ENCODE peak calls at places on chromosomes 11 and 22, in seven cellular contexts. N is H9, J is cardiac fibroblast, X is NCI-H1436, G is ovary, T is tibial nerve, U is head of caudate nucleus. Q is an unnamed sample.

GRCh38 chr11:128039140-128040021 is 548.0 kb downstream of the ETS1 start:
- DNase-seq in N (no peak), J (peak; percentile 88), X (no peak), G (no peak), T (peak; percentile 33), U (no peak), Q (peak; percentile 13)

GRCh38 chr11:34614334-34615113 is 6.4 kb upstream of the EHF start:
- DNase-seq in N (no peak), J (peak; percentile 29), X (no peak), G (no peak), T (peak; percentile 21), U (no peak), Q (no peak)

GRCh38 chr22:33918676-33919590 is 1.3 kb downstream of the LARGE1 start:
- DNase-seq in N (no peak), J (peak; percentile 44), X (no peak), G (no peak), T (no peak), U (peak; percentile 27), Q (no peak)

GRCh38 chr22:48605856-48606255 is 1221.8 kb downstream of the BRD1 start:
- DNase-seq in N (no peak), J (no peak), X (peak; percentile 68), G (no peak), T (no peak), U (peak; percentile 35), Q (no peak)

GRCh38 chr11:46380340-46381045 is 976 bp upstream of the MDK start:
- DNase-seq in N (peak; percentile 89), J (peak; percentile 33), X (peak; percentile 38), G (peak; percentile 85), T (peak; percentile 37), U (peak; percentile 31), Q (peak; percentile 28)

GRCh38 chr11:83583953-83584352 is 297.8 kb upstream of the CCDC90B start:
- DNase-seq in N (no peak), J (peak; percentile 76), X (no peak), G (no peak), T (no peak), U (no peak), Q (no peak)

GRCh38 chr11:19962795-19963163 is 197.5 kb downstream of the DBX1 start:
- DNase-seq in N (no peak), J (peak; percentile 70), X (no peak), G (no peak), T (no peak), U (no peak), Q (no peak)

GRCh38 chr11:134480129-134480652 is 68.1 kb upstream of the B3GAT1 start:
- DNase-seq in N (peak; percentile 8), J (no peak), X (no peak), G (no peak), T (no peak), U (no peak), Q (no peak)

GRCh38 chr11:125784678-125785077 is 3.2 kb upstream of the PATE3 start:
- DNase-seq in N (no peak), J (no peak), X (no peak), G (no peak), T (no peak), U (no peak), Q (no peak)

GRCh38 chr22:24703101-24703500 is 71.4 kb downstream of the PIWIL3 start:
- DNase-seq in N (no peak), J (peak; percentile 41), X (no peak), G (no peak), T (no peak), U (no peak), Q (no peak)

GRCh38 chr11:81222491-81222890 is 1511.2 kb downstream of the FAM181B start:
- DNase-seq in N (peak; percentile 28), J (no peak), X (no peak), G (no peak), T (no peak), U (no peak), Q (no peak)

GRCh38 chr11:3086671-3087150 is 29.5 kb upstream of the CARS1 start:
- DNase-seq in N (no peak), J (no peak), X (no peak), G (peak; percentile 38), T (no peak), U (no peak), Q (no peak)

GRCh38 chr11:48193876-48194275 is 22.7 kb upstream of the OR4B1 start:
- DNase-seq in N (no peak), J (peak; percentile 80), X (no peak), G (no peak), T (no peak), U (no peak), Q (no peak)

GRCh38 chr11:12893787-12894672 is 115.1 kb upstream of the RASSF10 start:
- DNase-seq in N (peak; percentile 57), J (peak; percentile 71), X (peak; percentile 48), G (peak; percentile 74), T (peak; percentile 76), U (peak; percentile 74), Q (no peak)

GRCh38 chr11:85414175-85414574 is 213.0 kb downstream of the DLG2 start:
- DNase-seq in N (no peak), J (no peak), X (no peak), G (no peak), T (no peak), U (no peak), Q (no peak)

GRCh38 chr11:11972942-11973341 is 35.5 kb downstream of the DKK3 start:
- DNase-seq in N (no peak), J (no peak), X (no peak), G (no peak), T (no peak), U (no peak), Q (no peak)

GRCh38 chr11:28911829-28912228 is 803.6 kb downstream of the METTL15 start:
- DNase-seq in N (no peak), J (no peak), X (no peak), G (no peak), T (no peak), U (no peak), Q (no peak)

GRCh38 chr11:66070604-66071325 is 693 bp downstream of the PACS1 start:
- DNase-seq in N (peak; percentile 44), J (peak; percentile 60), X (no peak), G (peak; percentile 64), T (peak; percentile 47), U (no peak), Q (no peak)

GRCh38 chr11:117016246-117016645 is 82.0 kb downstream of the SIK3 start:
- DNase-seq in N (no peak), J (no peak), X (no peak), G (no peak), T (no peak), U (no peak), Q (no peak)

GRCh38 chr11:60942970-60943565 is 8.9 kb downstream of the SLC15A3 start:
- DNase-seq in N (no peak), J (no peak), X (peak; percentile 33), G (no peak), T (no peak), U (no peak), Q (no peak)

GRCh38 chr22:50281957-50282356 is 11.8 kb upstream of the MAPK11 start:
- DNase-seq in N (no peak), J (no peak), X (no peak), G (no peak), T (no peak), U (no peak), Q (no peak)

GRCh38 chr11:61587541-61587941 is 6.7 kb upstream of the SYT7 start:
- DNase-seq in N (peak; percentile 71), J (no peak), X (no peak), G (peak; percentile 41), T (no peak), U (no peak), Q (no peak)

GRCh38 chr11:8011981-8012444 is 24.9 kb downstream of the EIF3F start:
- DNase-seq in N (no peak), J (peak; percentile 86), X (no peak), G (no peak), T (no peak), U (peak; percentile 30), Q (no peak)

GRCh38 chr11:14904745-14905103 is 12.7 kb upstream of the CYP2R1 start:
- DNase-seq in N (peak; percentile 82), J (peak; percentile 65), X (no peak), G (peak; percentile 75), T (peak; percentile 67), U (peak; percentile 81), Q (peak; percentile 55)

GRCh38 chr22:26587991-26588613 is 1.8 kb downstream of the TPST2 start:
- DNase-seq in N (no peak), J (peak; percentile 34), X (no peak), G (no peak), T (no peak), U (no peak), Q (no peak)

GRCh38 chr11:8040261-8040920 is 40.6 kb upstream of the TUB start:
- DNase-seq in N (peak; percentile 9), J (no peak), X (no peak), G (no peak), T (no peak), U (no peak), Q (no peak)

GRCh38 chr11:34837246-34837856 is 78.8 kb downstream of the APIP start:
- DNase-seq in N (peak; percentile 42), J (peak; percentile 5), X (no peak), G (no peak), T (no peak), U (no peak), Q (no peak)

GRCh38 chr11:70467196-70468085 is 69.1 kb downstream of the CTTN start:
- DNase-seq in N (no peak), J (peak; percentile 66), X (peak; percentile 46), G (peak; percentile 54), T (peak; percentile 83), U (peak; percentile 76), Q (no peak)

GRCh38 chr22:46085831-46086576 is 64.3 kb upstream of the PPARA start:
- DNase-seq in N (no peak), J (peak; percentile 88), X (no peak), G (peak; percentile 69), T (no peak), U (no peak), Q (no peak)

GRCh38 chr11:69899957-69900821 is 81.0 kb upstream of the FGF3 start:
- DNase-seq in N (no peak), J (no peak), X (no peak), G (no peak), T (no peak), U (no peak), Q (no peak)

GRCh38 chr11:73308003-73308962 is at the start of gene ARHGEF17:
- DNase-seq in N (peak; percentile 89), J (no peak), X (peak; percentile 82), G (peak; percentile 80), T (peak; percentile 49), U (peak; percentile 48), Q (peak; percentile 26)

GRCh38 chr11:62671272-62671603 is 235 bp upstream of the UQCC3 start:
- DNase-seq in N (no peak), J (no peak), X (no peak), G (no peak), T (no peak), U (no peak), Q (no peak)

GRCh38 chr22:17492247-17492646 is 71.1 kb upstream of the SLC25A18 start:
- DNase-seq in N (no peak), J (peak; percentile 15), X (no peak), G (no peak), T (no peak), U (peak; percentile 35), Q (no peak)

GRCh38 chr11:7576671-7577225 is 62.9 kb downstream of the PPFIBP2 start:
- DNase-seq in N (no peak), J (peak; percentile 18), X (no peak), G (peak; percentile 61), T (peak; percentile 36), U (no peak), Q (no peak)